ENCODE peak calls at places on chromosomes 11 and 22, in ten cellular contexts. R is thoracic aorta, W is neural progenitor cell, Q is A549, U is HL-60, M is tibial nerve, A is AG04450, K is GM23338, C is prostate gland, N is heart right ventricle. V is an unnamed sample.

GRCh38 chr11:108196901-108197300 is 25.5 kb downstream of the NPAT start:
- DNase-seq in Q (no peak), U (no peak), R (no peak), K (no peak), A (no peak), W (no peak), M (no peak), C (no peak), N (no peak), V (no peak)

GRCh38 chr22:20111045-20111688 is 4.7 kb upstream of the RANBP1 start:
- DNase-seq in K (peak; percentile 78), Q (peak; percentile 65), U (peak; percentile 45), C (no peak), R (no peak), A (no peak), W (peak; percentile 69), M (no peak), N (no peak), V (peak; percentile 21)

GRCh38 chr11:78256962-78257361 is 68.2 kb downstream of the USP35 start:
- DNase-seq in A (peak; percentile 66), R (peak; percentile 66), U (no peak), K (no peak), C (no peak), N (peak; percentile 84), Q (no peak), M (peak; percentile 74), W (no peak), V (peak; percentile 98)

GRCh38 chr11:120184946-120185677 is 25.7 kb upstream of the OAF start:
- DNase-seq in A (no peak), U (no peak), R (no peak), C (no peak), M (peak; percentile 85), N (peak; percentile 82), Q (no peak), W (no peak), K (no peak), V (peak; percentile 72)

GRCh38 chr22:50739894-50740293 is 1.9 kb downstream of the ACR start:
- DNase-seq in U (no peak), W (no peak), R (no peak), M (no peak), C (no peak), K (no peak), A (no peak), Q (no peak), N (no peak), V (no peak)

GRCh38 chr11:80586464-80586863 is 1145.6 kb upstream of the TENM4 start:
- DNase-seq in A (no peak), R (no peak), C (no peak), U (no peak), M (no peak), W (no peak), K (no peak), Q (no peak), N (no peak), V (no peak)

GRCh38 chr22:37318255-37319109 is 36.2 kb downstream of the CYTH4 start:
- DNase-seq in U (no peak), M (no peak), N (no peak), C (no peak), W (peak; percentile 28), Q (no peak), K (no peak), R (no peak), A (no peak), V (no peak)

GRCh38 chr11:118924591-118925585 is 838 bp downstream of the BCL9L start:
- DNase-seq in R (no peak), K (peak; percentile 84), M (no peak), Q (peak; percentile 49), A (no peak), W (peak; percentile 81), C (no peak), U (peak; percentile 37), N (peak; percentile 69), V (peak; percentile 72)

GRCh38 chr11:104918113-104918824 is 20.0 kb upstream of the CASP12 start:
- DNase-seq in U (no peak), C (no peak), M (no peak), W (no peak), N (no peak), A (peak; percentile 61), R (no peak), Q (no peak), K (no peak), V (peak; percentile 76)

GRCh38 chr11:118264568-118265470 is 722 bp upstream of the MPZL2 start:
- DNase-seq in R (no peak), A (no peak), U (no peak), W (peak; percentile 9), K (peak; percentile 22), Q (no peak), C (no peak), N (no peak), M (no peak), V (no peak)

GRCh38 chr22:17781319-17782031 is 7.2 kb upstream of the BID start:
- DNase-seq in Q (peak; percentile 61), K (no peak), U (peak; percentile 69), R (no peak), C (no peak), W (no peak), A (peak; percentile 72), M (no peak), N (no peak), V (no peak)

GRCh38 chr11:115869780-115870431 is 365.7 kb upstream of the CADM1 start:
- DNase-seq in N (no peak), Q (peak; percentile 7), R (no peak), C (no peak), W (peak; percentile 59), A (peak; percentile 20), K (peak; percentile 74), U (peak; percentile 7), M (no peak), V (peak; percentile 60)

GRCh38 chr22:22883090-22883727 is 4.4 kb upstream of the IGLL5 start:
- DNase-seq in C (no peak), W (no peak), Q (no peak), A (no peak), K (no peak), R (no peak), N (no peak), M (no peak), U (no peak), V (no peak)

GRCh38 chr11:116219171-116219635 is 553.6 kb downstream of the BUD13 start:
- DNase-seq in N (peak; percentile 28), Q (no peak), M (no peak), W (no peak), R (no peak), C (no peak), U (no peak), K (no peak), A (no peak), V (no peak)

GRCh38 chr11:19467904-19468303 is 227.2 kb upstream of the E2F8 start:
- DNase-seq in R (no peak), C (no peak), M (no peak), N (no peak), U (no peak), K (no peak), W (no peak), A (no peak), Q (no peak), V (no peak)

GRCh38 chr11:19474211-19474610 is 233.5 kb upstream of the E2F8 start:
- DNase-seq in U (no peak), W (no peak), N (no peak), A (no peak), C (no peak), K (no peak), Q (no peak), M (no peak), R (no peak), V (no peak)

GRCh38 chr11:19474954-19475811 is 234.4 kb upstream of the E2F8 start:
- DNase-seq in W (peak; percentile 73), R (no peak), M (no peak), U (no peak), A (no peak), N (no peak), C (no peak), Q (no peak), K (no peak), V (no peak)

DNA sequence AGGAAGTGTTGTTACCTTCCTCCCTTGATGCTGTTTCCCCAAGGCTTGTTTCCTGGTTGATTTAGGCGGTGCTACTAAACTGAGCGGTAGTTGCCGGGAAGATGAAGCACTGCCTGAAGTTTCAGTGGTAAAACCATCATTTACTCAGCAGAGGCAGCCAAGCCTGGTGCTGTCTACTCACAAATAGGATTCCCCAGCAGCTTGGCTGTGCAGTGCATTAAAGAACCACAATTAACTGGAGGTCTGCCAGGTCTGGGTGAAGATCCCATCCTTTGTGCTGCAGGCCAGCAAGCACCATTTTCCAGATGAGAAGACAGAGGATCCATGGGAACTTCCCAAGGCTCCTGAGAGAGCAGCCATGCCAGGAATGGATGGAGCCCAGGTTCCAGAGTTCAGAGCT is 231.9 kb upstream of the E2F8 start:
- DNase-seq in U (no peak), R (no peak), K (no peak), A (no peak), M (no peak), W (no peak), N (no peak), C (no peak), Q (no peak), V (no peak)
- TF ChIP-seq CTCF in U (no peak), R (no peak), K (no peak), A (no peak), M (no peak), W (no peak), N (no peak), C (no peak), Q (no peak), V (no peak)

DNA sequence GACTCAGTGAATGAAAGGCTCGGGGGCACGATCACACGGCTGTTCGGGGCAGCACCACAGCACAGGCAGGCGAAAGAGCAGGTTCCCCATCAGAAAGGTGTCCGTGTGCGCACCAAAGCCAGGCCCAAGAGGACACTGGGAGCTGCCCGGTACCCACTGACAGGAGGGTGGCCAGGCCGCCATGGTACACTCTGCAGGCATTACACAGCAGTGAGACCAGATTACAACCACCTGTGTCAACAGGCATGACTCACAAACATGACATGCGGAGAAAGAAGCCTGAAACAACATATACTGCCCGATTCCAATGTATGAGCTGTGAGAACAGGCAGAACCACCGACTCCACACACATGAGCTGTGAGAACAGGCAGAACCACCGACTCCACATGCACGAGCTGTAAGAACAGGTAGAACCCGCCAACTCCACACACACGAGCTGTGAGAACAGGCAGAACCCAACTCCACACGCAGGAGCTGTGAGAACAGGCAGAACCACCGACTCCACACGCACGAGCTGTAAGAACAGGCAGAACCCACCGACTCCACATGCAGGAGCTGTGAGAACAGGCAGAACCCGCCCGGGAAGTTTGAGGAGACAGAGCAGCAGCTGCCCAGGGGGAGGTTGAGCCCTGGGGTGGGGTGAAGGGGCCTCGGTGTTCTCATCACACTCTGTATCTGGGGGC is 32.6 kb downstream of the KIAA0930 start:
- DNase-seq in W (no peak), K (no peak), C (peak; percentile 53), M (no peak), R (no peak), Q (no peak), U (no peak), A (peak; percentile 76), N (no peak), V (no peak)
- H3K4me3 ChIP-seq in W (no peak overlapping the region), K (no peak overlapping the region), C (no peak overlapping the region), M (no peak overlapping the region), R (no peak overlapping the region), Q (no peak overlapping the region), U (no peak overlapping the region), A (no peak overlapping the region), N (no peak overlapping the region), V (no peak overlapping the region)

GRCh38 chr11:121671276-121672168 is 218.8 kb upstream of the SORL1-AS1 start:
- DNase-seq in R (no peak), C (no peak), A (no peak), Q (no peak), W (no peak), M (no peak), K (no peak), U (no peak), N (no peak), V (peak; percentile 74)
- H3K27ac ChIP-seq in R (peak overlapping the region; percentile 80), C (peak overlapping the region; percentile 39), A (no peak overlapping the region), Q (no peak overlapping the region), W (no peak overlapping the region), M (peak overlapping the region; percentile 71), K (no peak overlapping the region), U (no peak overlapping the region), N (no peak overlapping the region), V (peak overlapping the region; percentile 1)

GRCh38 chr22:33569547-33569946 is 350.7 kb downstream of the LARGE1 start:
- DNase-seq in N (no peak), A (no peak), Q (no peak), U (no peak), R (no peak), K (peak; percentile 35), M (no peak), C (no peak), W (no peak), V (no peak)
- TF ChIP-seq CTCF in N (no peak), A (no peak), Q (no peak), U (no peak), R (no peak), K (no peak), M (no peak), C (no peak), W (no peak), V (no peak)